ENCODE peak calls at places on chromosome 17, in nine cellular contexts. Y is A673; M is Panc1; L is heart right ventricle; C is naive thymus-derived CD4-positive, alpha-beta T cell; G is upper lobe of right lung; T is endothelial cell of umbilical vein; E is SK-N-SH; I is ascending aorta. B is an unnamed sample.

GRCh38 chr17:2064147-2064489 is 9.2 kb downstream of the HIC1 start:
- DNase-seq in E (no peak), I (no peak), C (no peak), G (no peak), L (no peak), Y (no peak), M (no peak), T (no peak), B (no peak)

GRCh38 chr17:82437325-82437668 is 13.3 kb downstream of the CYBC1 start:
- DNase-seq in G (no peak), C (no peak), M (no peak), L (no peak), T (no peak), Y (no peak), I (no peak), E (peak; percentile 34), B (no peak)

GRCh38 chr17:42358434-42358833 is 29.8 kb downstream of the STAT3 start:
- DNase-seq in M (no peak), G (no peak), E (no peak), L (no peak), C (no peak), I (peak; percentile 19), T (no peak), Y (no peak), B (no peak)

GRCh38 chr17:74453665-74454196 is 12.7 kb upstream of the CD300A start:
- DNase-seq in C (no peak), I (no peak), G (no peak), T (no peak), Y (no peak), M (no peak), L (no peak), E (peak; percentile 99), B (no peak)

GRCh38 chr17:6599364-6599763 is 41.1 kb downstream of the KIAA0753 start:
- DNase-seq in E (no peak), C (no peak), G (no peak), I (no peak), T (peak; percentile 86), M (no peak), Y (no peak), L (no peak), B (no peak)

GRCh38 chr17:14198013-14198412 is 38.6 kb downstream of the CDRT15 start:
- DNase-seq in C (no peak), G (peak; percentile 82), I (no peak), Y (no peak), E (peak; percentile 79), L (peak; percentile 30), T (no peak), M (no peak), B (peak; percentile 78)

GRCh38 chr17:69853533-69854262 is 221.3 kb upstream of the KCNJ16 start:
- DNase-seq in I (no peak), Y (no peak), M (no peak), T (no peak), C (no peak), G (no peak), E (no peak), L (no peak), B (no peak)

GRCh38 chr17:4318186-4318585 is 48.3 kb downstream of the UBE2G1 start:
- DNase-seq in C (no peak), Y (no peak), I (no peak), L (no peak), E (no peak), T (no peak), G (no peak), M (no peak), B (no peak)

GRCh38 chr17:46143827-46144236 is 49.4 kb downstream of the KANSL1 start:
- DNase-seq in E (no peak), G (no peak), C (no peak), Y (no peak), I (no peak), L (no peak), M (no peak), T (no peak), B (no peak)

GRCh38 chr17:67818110-67819002 is 6.9 kb upstream of the BPTF start:
- DNase-seq in E (no peak), M (no peak), T (no peak), I (no peak), L (no peak), C (no peak), G (no peak), Y (no peak), B (no peak)

GRCh38 chr17:74429604-74430384 is 2.1 kb upstream of the GPRC5C start:
- DNase-seq in T (no peak), L (peak; percentile 37), I (no peak), G (peak; percentile 82), C (no peak), M (no peak), Y (no peak), E (no peak), B (peak; percentile 75)

GRCh38 chr17:7932483-7932891 is 481 bp downstream of the CNTROB start:
- DNase-seq in E (peak; percentile 60), G (no peak), L (no peak), T (peak; percentile 48), C (no peak), Y (no peak), I (no peak), M (no peak), B (peak; percentile 58)

GRCh38 chr17:66716236-66717026 is 118.5 kb upstream of the CACNG5 start:
- DNase-seq in I (no peak), G (no peak), T (peak; percentile 52), L (no peak), M (no peak), Y (peak; percentile 76), C (no peak), E (no peak), B (no peak)

GRCh38 chr17:81052199-81052997 is 17.4 kb downstream of the BAIAP2 start:
- DNase-seq in I (no peak), T (peak; percentile 40), C (no peak), L (no peak), Y (no peak), G (no peak), M (no peak), E (peak; percentile 91), B (no peak)

GRCh38 chr17:42670199-42670924 is 6.4 kb downstream of the PLEKHH3 start:
- DNase-seq in E (peak; percentile 58), G (no peak), C (peak; percentile 30), M (no peak), Y (no peak), L (no peak), T (no peak), I (peak; percentile 60), B (no peak)

GRCh38 chr17:19876524-19877161 is 8.9 kb upstream of the ULK2 start:
- DNase-seq in E (no peak), L (peak; percentile 34), T (no peak), G (peak; percentile 81), Y (no peak), I (peak; percentile 70), M (no peak), C (peak; percentile 68), B (peak; percentile 80)

GRCh38 chr17:3019761-3020160 is 43.6 kb downstream of the OR1D5 start:
- DNase-seq in E (no peak), C (no peak), Y (no peak), M (no peak), T (no peak), I (no peak), G (no peak), L (no peak), B (peak; percentile 32)

GRCh38 chr17:70913086-70913485 is 743.8 kb downstream of the KCNJ2 start:
- DNase-seq in Y (no peak), M (no peak), E (no peak), C (no peak), T (no peak), I (no peak), L (no peak), G (no peak), B (no peak)
- H3K9me3 ChIP-seq in Y (peaks cover 17% of the 10 kb centered on the region), M (no peaks in the 10 kb centered on the region), E (no peaks in the 10 kb centered on the region), C (no peaks in the 10 kb centered on the region), T (no peaks in the 10 kb centered on the region), I (peaks cover 10% of the 10 kb centered on the region), L (no peaks in the 10 kb centered on the region), G (peaks cover 6% of the 10 kb centered on the region), B (peaks cover 13% of the 10 kb centered on the region)

GRCh38 chr17:50062323-50063243 is 6.7 kb downstream of the ITGA3 start:
- DNase-seq in E (peak; percentile 56), M (no peak), G (peak; percentile 93), Y (no peak), T (no peak), C (no peak), I (peak; percentile 94), L (peak; percentile 85), B (peak; percentile 94)
- H3K4me1 ChIP-seq in E (peaks cover 55% of the 10 kb centered on the region), M (peaks cover 91% of the 10 kb centered on the region), G (peaks cover 79% of the 10 kb centered on the region), Y (peaks cover 8% of the 10 kb centered on the region), T (peaks cover 45% of the 10 kb centered on the region), C (no peaks in the 10 kb centered on the region), I (peaks cover 57% of the 10 kb centered on the region), L (peaks cover 85% of the 10 kb centered on the region), B (peaks cover 78% of the 10 kb centered on the region)

DNA sequence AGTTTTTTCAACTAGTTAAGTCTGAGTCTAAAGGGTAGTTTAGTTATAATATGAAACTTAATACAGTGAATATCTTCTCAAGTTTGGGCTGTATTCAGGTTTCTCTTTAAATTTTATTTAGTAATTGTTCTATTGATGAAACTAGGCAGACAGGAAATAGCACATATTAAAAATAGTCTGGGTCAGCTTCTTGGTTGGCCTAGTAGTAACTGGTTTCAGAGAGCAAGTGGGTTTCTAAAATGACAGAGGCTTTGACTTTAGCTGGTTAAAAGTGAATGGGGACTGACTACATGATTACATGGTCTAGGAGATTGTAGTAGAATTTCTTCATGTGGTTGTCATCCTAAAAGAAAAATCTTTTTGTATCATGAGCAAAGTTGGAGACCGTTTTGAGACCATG is 46.8 kb downstream of the OMG start:
- DNase-seq in E (no peak), T (peak; percentile 20), M (no peak), Y (no peak), L (no peak), I (no peak), C (no peak), G (no peak), B (no peak)
- H3K36me3 ChIP-seq in E (peaks cover 24% of the 10 kb centered on the region), T (no peaks in the 10 kb centered on the region), M (peaks cover 24% of the 10 kb centered on the region), Y (no peaks in the 10 kb centered on the region), L (no peaks in the 10 kb centered on the region), I (peaks cover 6% of the 10 kb centered on the region), C (no peaks in the 10 kb centered on the region), G (peaks cover 24% of the 10 kb centered on the region), B (peaks cover 37% of the 10 kb centered on the region)

GRCh38 chr17:53630115-53630514 is 192.6 kb upstream of the KIF2B start:
- DNase-seq in M (no peak), G (no peak), C (no peak), Y (no peak), T (no peak), E (no peak), I (no peak), L (no peak), B (no peak)

GRCh38 chr17:53627511-53627910 is 195.2 kb upstream of the KIF2B start:
- DNase-seq in Y (peak; percentile 19), T (no peak), E (no peak), G (no peak), M (no peak), C (no peak), L (no peak), I (no peak), B (no peak)

GRCh38 chr17:53628011-53628410 is 194.7 kb upstream of the KIF2B start:
- DNase-seq in L (no peak), M (no peak), I (no peak), E (no peak), T (no peak), C (no peak), G (no peak), Y (peak; percentile 51), B (no peak)

GRCh38 chr17:53630638-53631037 is 192.1 kb upstream of the KIF2B start:
- DNase-seq in L (no peak), Y (no peak), I (no peak), T (no peak), M (no peak), G (no peak), E (no peak), C (no peak), B (no peak)

GRCh38 chr17:53629188-53629587 is 193.5 kb upstream of the KIF2B start:
- DNase-seq in Y (no peak), C (no peak), G (no peak), T (no peak), E (no peak), M (no peak), L (no peak), I (no peak), B (no peak)
- H3K9me3 ChIP-seq in Y (no peaks in the 10 kb centered on the region), C (no peaks in the 10 kb centered on the region), G (no peaks in the 10 kb centered on the region), T (no peaks in the 10 kb centered on the region), E (no peaks in the 10 kb centered on the region), M (peaks cover 3% of the 10 kb centered on the region), L (no peaks in the 10 kb centered on the region), I (no peaks in the 10 kb centered on the region), B (no peaks in the 10 kb centered on the region)